ENCODE peak calls at places on chromosomes 2 and 18, in ten cellular contexts. One of them, this sample, is unnamed.

GRCh38 chr18:8303151-8303770 is 306.0 kb upstream of the RAB12 start:
- DNase-seq in left lung: no peak
- DNase-seq in CD14-positive monocyte: no peak
- DNase-seq in MCF 10A: no peak
- DNase-seq in CD8-positive, alpha-beta T cell: no peak
- DNase-seq in K562: no peak
- DNase-seq in HepG2: no peak
- DNase-seq in pancreas: no peak
- DNase-seq in OCI-LY7: no peak
- DNase-seq in tibial artery: no peak
- DNase-seq in this sample: no peak

GRCh38 chr18:49082714-49083688 is 132.2 kb upstream of the SMAD7 start:
- DNase-seq in left lung: no peak
- DNase-seq in CD8-positive, alpha-beta T cell: no peak
- DNase-seq in pancreas: no peak
- DNase-seq in K562: no peak
- DNase-seq in OCI-LY7: no peak
- DNase-seq in MCF 10A: no peak
- DNase-seq in tibial artery: no peak
- DNase-seq in CD14-positive monocyte: no peak
- DNase-seq in HepG2: peak
- DNase-seq in this sample: no peak

GRCh38 chr2:64379221-64379620 is 74.7 kb upstream of the LGALSL start:
- DNase-seq in CD14-positive monocyte: no peak
- DNase-seq in K562: no peak
- DNase-seq in CD8-positive, alpha-beta T cell: no peak
- DNase-seq in left lung: no peak
- DNase-seq in OCI-LY7: no peak
- DNase-seq in tibial artery: no peak
- DNase-seq in pancreas: no peak
- DNase-seq in HepG2: no peak
- DNase-seq in MCF 10A: no peak
- DNase-seq in this sample: no peak

GRCh38 chr2:120303177-120303576 is 42.8 kb upstream of the INHBB start:
- DNase-seq in MCF 10A: no peak
- DNase-seq in CD14-positive monocyte: no peak
- DNase-seq in left lung: no peak
- DNase-seq in HepG2: no peak
- DNase-seq in pancreas: no peak
- DNase-seq in K562: no peak
- DNase-seq in CD8-positive, alpha-beta T cell: no peak
- DNase-seq in tibial artery: no peak
- DNase-seq in OCI-LY7: no peak
- DNase-seq in this sample: no peak

GRCh38 chr18:79577451-79578395 is 101.9 kb upstream of the CTDP1 start:
- DNase-seq in tibial artery: no peak
- DNase-seq in CD14-positive monocyte: no peak
- DNase-seq in left lung: peak
- DNase-seq in HepG2: no peak
- DNase-seq in MCF 10A: no peak
- DNase-seq in pancreas: peak
- DNase-seq in OCI-LY7: no peak
- DNase-seq in K562: no peak
- DNase-seq in CD8-positive, alpha-beta T cell: no peak
- DNase-seq in this sample: no peak

GRCh38 chr2:209648714-209649113 is 122.9 kb upstream of the UNC80 start:
- DNase-seq in CD8-positive, alpha-beta T cell: no peak
- DNase-seq in CD14-positive monocyte: no peak
- DNase-seq in OCI-LY7: no peak
- DNase-seq in HepG2: no peak
- DNase-seq in K562: no peak
- DNase-seq in tibial artery: no peak
- DNase-seq in left lung: no peak
- DNase-seq in pancreas: no peak
- DNase-seq in MCF 10A: peak
- DNase-seq in this sample: peak

GRCh38 chr2:207073791-207074678 is 91.7 kb downstream of the KLF7 start:
- DNase-seq in OCI-LY7: no peak
- DNase-seq in pancreas: no peak
- DNase-seq in CD8-positive, alpha-beta T cell: peak
- DNase-seq in CD14-positive monocyte: no peak
- DNase-seq in K562: no peak
- DNase-seq in left lung: no peak
- DNase-seq in HepG2: no peak
- DNase-seq in tibial artery: no peak
- DNase-seq in MCF 10A: no peak
- DNase-seq in this sample: no peak

GRCh38 chr2:46082531-46083485 is 214.4 kb upstream of the EPAS1 start:
- DNase-seq in OCI-LY7: no peak
- DNase-seq in HepG2: no peak
- DNase-seq in pancreas: no peak
- DNase-seq in tibial artery: no peak
- DNase-seq in MCF 10A: peak
- DNase-seq in CD8-positive, alpha-beta T cell: no peak
- DNase-seq in CD14-positive monocyte: no peak
- DNase-seq in K562: no peak
- DNase-seq in left lung: peak
- DNase-seq in this sample: peak

GRCh38 chr2:54402350-54402749 is 53.8 kb upstream of the SPTBN1 start:
- DNase-seq in HepG2: peak
- DNase-seq in CD14-positive monocyte: no peak
- DNase-seq in OCI-LY7: no peak
- DNase-seq in MCF 10A: no peak
- DNase-seq in K562: no peak
- DNase-seq in pancreas: no peak
- DNase-seq in CD8-positive, alpha-beta T cell: no peak
- DNase-seq in tibial artery: peak
- DNase-seq in left lung: no peak
- DNase-seq in this sample: no peak

GRCh38 chr2:230425377-230425776 is 9.4 kb downstream of the SP100 start:
- DNase-seq in tibial artery: no peak
- DNase-seq in left lung: no peak
- DNase-seq in pancreas: no peak
- DNase-seq in CD14-positive monocyte: no peak
- DNase-seq in K562: no peak
- DNase-seq in OCI-LY7: no peak
- DNase-seq in MCF 10A: no peak
- DNase-seq in HepG2: no peak
- DNase-seq in CD8-positive, alpha-beta T cell: no peak
- DNase-seq in this sample: no peak

GRCh38 chr2:151156943-151157705 is 104.5 kb downstream of the RBM43 start:
- DNase-seq in CD14-positive monocyte: no peak
- DNase-seq in left lung: no peak
- DNase-seq in CD8-positive, alpha-beta T cell: no peak
- DNase-seq in tibial artery: no peak
- DNase-seq in MCF 10A: no peak
- DNase-seq in HepG2: no peak
- DNase-seq in K562: no peak
- DNase-seq in OCI-LY7: no peak
- DNase-seq in pancreas: no peak
- DNase-seq in this sample: no peak
- TF ChIP-seq CTCF in CD14-positive monocyte: no peak
- TF ChIP-seq CTCF in left lung: no peak
- TF ChIP-seq CTCF in CD8-positive, alpha-beta T cell: no peak
- TF ChIP-seq CTCF in tibial artery: no peak
- TF ChIP-seq CTCF in MCF 10A: no peak
- TF ChIP-seq CTCF in HepG2: no peak
- TF ChIP-seq CTCF in K562: no peak
- TF ChIP-seq CTCF in OCI-LY7: no peak
- TF ChIP-seq CTCF in pancreas: no peak
- TF ChIP-seq CTCF in this sample: no peak

GRCh38 chr18:11393486-11393885 is 215.9 kb upstream of the SLC35G4 start:
- DNase-seq in K562: no peak
- DNase-seq in OCI-LY7: no peak
- DNase-seq in tibial artery: no peak
- DNase-seq in left lung: no peak
- DNase-seq in MCF 10A: no peak
- DNase-seq in CD14-positive monocyte: no peak
- DNase-seq in CD8-positive, alpha-beta T cell: no peak
- DNase-seq in HepG2: no peak
- DNase-seq in pancreas: no peak
- DNase-seq in this sample: no peak

GRCh38 chr18:11392974-11393373 is 216.4 kb upstream of the SLC35G4 start:
- DNase-seq in pancreas: no peak
- DNase-seq in OCI-LY7: no peak
- DNase-seq in MCF 10A: no peak
- DNase-seq in left lung: no peak
- DNase-seq in CD14-positive monocyte: no peak
- DNase-seq in HepG2: no peak
- DNase-seq in CD8-positive, alpha-beta T cell: no peak
- DNase-seq in K562: no peak
- DNase-seq in tibial artery: no peak
- DNase-seq in this sample: no peak

DNA sequence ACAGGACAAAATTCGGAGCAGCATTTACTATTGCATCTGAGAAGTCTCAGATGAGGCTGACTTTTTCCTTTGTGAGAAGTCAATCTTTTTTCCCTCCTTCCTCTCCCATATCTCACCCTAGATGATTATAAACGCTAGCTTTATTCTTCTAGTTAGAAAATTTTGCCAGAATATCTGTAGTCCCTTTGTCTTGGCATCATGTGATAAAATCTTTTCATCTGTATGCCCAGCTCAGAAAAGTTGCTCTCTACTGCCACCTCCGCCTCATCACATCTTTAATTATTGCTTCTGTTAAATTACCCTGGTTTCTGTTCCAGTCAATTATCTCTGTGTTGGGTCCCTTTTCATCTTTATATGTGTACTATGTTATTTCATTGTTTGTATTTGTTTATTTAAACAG is 210.8 kb upstream of the SLC35G4 start:
- DNase-seq in tibial artery: no peak
- DNase-seq in OCI-LY7: no peak
- DNase-seq in pancreas: no peak
- DNase-seq in MCF 10A: peak
- DNase-seq in CD14-positive monocyte: no peak
- DNase-seq in HepG2: no peak
- DNase-seq in CD8-positive, alpha-beta T cell: no peak
- DNase-seq in K562: no peak
- DNase-seq in left lung: no peak
- DNase-seq in this sample: no peak
- TF ChIP-seq CTCF in tibial artery: no peak
- TF ChIP-seq CTCF in OCI-LY7: peak
- TF ChIP-seq CTCF in pancreas: no peak
- TF ChIP-seq CTCF in MCF 10A: no peak
- TF ChIP-seq CTCF in CD14-positive monocyte: no peak
- TF ChIP-seq CTCF in HepG2: no peak
- TF ChIP-seq CTCF in CD8-positive, alpha-beta T cell: no peak
- TF ChIP-seq CTCF in K562: no peak
- TF ChIP-seq CTCF in left lung: no peak
- TF ChIP-seq CTCF in this sample: peak

DNA sequence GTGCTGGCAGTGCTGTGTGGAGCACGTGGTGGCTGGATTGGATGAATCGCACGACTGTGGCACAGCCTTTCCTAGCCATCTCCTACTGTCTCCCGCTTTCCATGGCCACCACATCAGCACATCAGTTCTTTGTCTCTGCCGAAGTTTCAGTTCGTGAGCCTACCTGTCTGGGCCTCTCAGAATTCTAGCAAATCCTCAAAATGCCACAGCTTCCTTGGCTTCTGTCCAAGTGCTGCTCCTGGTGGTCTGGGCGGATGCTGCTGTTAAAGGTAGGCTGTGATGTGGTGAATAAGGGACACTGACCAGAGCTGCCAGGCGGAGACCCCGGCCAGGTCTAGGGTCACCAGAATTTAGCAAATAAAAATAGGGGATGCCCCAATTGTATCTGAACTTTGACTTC is 237.4 kb downstream of the LPIN1 start:
- DNase-seq in K562: no peak
- DNase-seq in HepG2: no peak
- DNase-seq in MCF 10A: no peak
- DNase-seq in pancreas: no peak
- DNase-seq in CD8-positive, alpha-beta T cell: no peak
- DNase-seq in tibial artery: no peak
- DNase-seq in left lung: no peak
- DNase-seq in CD14-positive monocyte: no peak
- DNase-seq in OCI-LY7: no peak
- DNase-seq in this sample: no peak
- TF ChIP-seq CTCF in K562: no peak
- TF ChIP-seq CTCF in HepG2: no peak
- TF ChIP-seq CTCF in MCF 10A: no peak
- TF ChIP-seq CTCF in pancreas: no peak
- TF ChIP-seq CTCF in CD8-positive, alpha-beta T cell: no peak
- TF ChIP-seq CTCF in tibial artery: no peak
- TF ChIP-seq CTCF in left lung: no peak
- TF ChIP-seq CTCF in CD14-positive monocyte: no peak
- TF ChIP-seq CTCF in OCI-LY7: no peak
- TF ChIP-seq CTCF in this sample: no peak

DNA sequence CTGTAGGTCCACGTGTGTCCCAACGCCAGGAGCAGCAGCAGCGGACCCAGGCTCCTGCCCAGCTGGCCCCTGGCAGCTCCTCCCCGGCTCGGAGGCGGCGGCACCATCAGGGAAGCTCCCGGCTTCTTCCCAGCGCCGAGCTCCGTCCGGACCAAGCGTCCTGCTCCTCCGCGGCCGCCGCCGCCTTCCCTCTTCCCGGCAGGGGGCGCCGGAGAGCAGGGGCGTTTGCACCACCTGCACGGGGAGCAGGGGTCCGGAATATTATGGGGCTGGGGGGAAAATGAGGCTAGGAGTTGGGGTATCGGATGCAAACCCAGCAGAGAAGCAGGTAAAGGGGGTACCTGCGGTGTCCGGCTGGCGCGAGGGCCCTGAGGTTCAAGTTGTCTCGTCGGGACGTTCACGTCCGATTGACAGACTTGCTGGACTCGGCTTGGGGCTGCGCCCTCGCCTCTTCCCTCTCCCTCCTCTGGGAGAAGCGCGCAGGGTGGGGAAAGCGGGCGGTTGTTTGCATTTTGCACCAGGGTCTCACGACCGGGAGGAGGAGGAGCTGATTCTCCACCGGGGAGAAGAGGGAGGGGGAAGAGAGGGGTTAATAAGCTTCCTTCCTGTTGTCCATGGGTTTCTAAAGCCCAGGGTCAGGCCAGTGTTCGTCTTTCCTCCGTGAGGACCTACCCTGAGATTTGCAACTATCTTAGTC is at the start of gene CCBE1:
- DNase-seq in MCF 10A: peak
- DNase-seq in pancreas: peak
- DNase-seq in CD8-positive, alpha-beta T cell: no peak
- DNase-seq in tibial artery: no peak
- DNase-seq in HepG2: no peak
- DNase-seq in OCI-LY7: no peak
- DNase-seq in left lung: peak
- DNase-seq in K562: peak
- DNase-seq in CD14-positive monocyte: no peak
- DNase-seq in this sample: peak
- TF ChIP-seq CTCF in MCF 10A: peak
- TF ChIP-seq CTCF in pancreas: peak
- TF ChIP-seq CTCF in CD8-positive, alpha-beta T cell: peak
- TF ChIP-seq CTCF in tibial artery: peak
- TF ChIP-seq CTCF in HepG2: peak
- TF ChIP-seq CTCF in OCI-LY7: peak
- TF ChIP-seq CTCF in left lung: peak
- TF ChIP-seq CTCF in K562: peak
- TF ChIP-seq CTCF in CD14-positive monocyte: peak
- TF ChIP-seq CTCF in this sample: peak

This sample was measured in HFFc6.